ENCODE peak calls at places on chromosomes 4 and X, in seven cellular contexts. One of them, this sample, is unnamed.

GRCh38 chr4:80127870-80128419 is 54.9 kb upstream of the ANTXR2 start:
- DNase-seq in HL-60: no peak
- DNase-seq in HEK293T: no peak
- DNase-seq in effector CD4-positive, alpha-beta T cell: no peak
- DNase-seq in activated CD4-positive, alpha-beta T cell treated with anti-CD3 and anti-CD28 coated beads, Interleukin-2, amount 50 U/mL, for 4 hours: no peak
- DNase-seq in non-pigmented ciliary epithelial cell: no peak
- DNase-seq in NCI-H146: no peak
- DNase-seq in this sample: no peak

GRCh38 chr4:157983300-157983699 is 189.5 kb downstream of the GASK1B start:
- DNase-seq in effector CD4-positive, alpha-beta T cell: no peak
- DNase-seq in HL-60: no peak
- DNase-seq in HEK293T: no peak
- DNase-seq in NCI-H146: no peak
- DNase-seq in non-pigmented ciliary epithelial cell: no peak
- DNase-seq in activated CD4-positive, alpha-beta T cell treated with anti-CD3 and anti-CD28 coated beads, Interleukin-2, amount 50 U/mL, for 4 hours: no peak
- DNase-seq in this sample: no peak

GRCh38 chr4:38868055-38868965 is 704 bp downstream of the FAM114A1 start:
- DNase-seq in effector CD4-positive, alpha-beta T cell: no peak
- DNase-seq in HL-60: no peak
- DNase-seq in non-pigmented ciliary epithelial cell: no peak
- DNase-seq in HEK293T: no peak
- DNase-seq in activated CD4-positive, alpha-beta T cell treated with anti-CD3 and anti-CD28 coated beads, Interleukin-2, amount 50 U/mL, for 4 hours: no peak
- DNase-seq in NCI-H146: no peak
- DNase-seq in this sample: no peak

GRCh38 chr4:33837043-33837442 is 2407.3 kb downstream of the ARAP2 start:
- DNase-seq in activated CD4-positive, alpha-beta T cell treated with anti-CD3 and anti-CD28 coated beads, Interleukin-2, amount 50 U/mL, for 4 hours: no peak
- DNase-seq in HL-60: no peak
- DNase-seq in effector CD4-positive, alpha-beta T cell: no peak
- DNase-seq in HEK293T: no peak
- DNase-seq in NCI-H146: no peak
- DNase-seq in non-pigmented ciliary epithelial cell: peak; percentile 45
- DNase-seq in this sample: no peak

GRCh38 chr4:16082038-16082423 is 1.8 kb downstream of the PROM1 start:
- DNase-seq in non-pigmented ciliary epithelial cell: no peak
- DNase-seq in activated CD4-positive, alpha-beta T cell treated with anti-CD3 and anti-CD28 coated beads, Interleukin-2, amount 50 U/mL, for 4 hours: no peak
- DNase-seq in HL-60: no peak
- DNase-seq in effector CD4-positive, alpha-beta T cell: no peak
- DNase-seq in NCI-H146: no peak
- DNase-seq in HEK293T: no peak
- DNase-seq in this sample: no peak

GRCh38 chr4:25795566-25796454 is 67.0 kb downstream of the SEL1L3 start:
- DNase-seq in non-pigmented ciliary epithelial cell: peak; percentile 64
- DNase-seq in effector CD4-positive, alpha-beta T cell: no peak
- DNase-seq in HEK293T: no peak
- DNase-seq in activated CD4-positive, alpha-beta T cell treated with anti-CD3 and anti-CD28 coated beads, Interleukin-2, amount 50 U/mL, for 4 hours: no peak
- DNase-seq in NCI-H146: no peak
- DNase-seq in HL-60: no peak
- DNase-seq in this sample: no peak

GRCh38 chr4:104494822-104495559 is at the start of gene CXXC4:
- DNase-seq in effector CD4-positive, alpha-beta T cell: no peak
- DNase-seq in HEK293T: peak; percentile 65
- DNase-seq in non-pigmented ciliary epithelial cell: peak; percentile 14
- DNase-seq in HL-60: no peak
- DNase-seq in activated CD4-positive, alpha-beta T cell treated with anti-CD3 and anti-CD28 coated beads, Interleukin-2, amount 50 U/mL, for 4 hours: no peak
- DNase-seq in NCI-H146: peak; percentile 78
- DNase-seq in this sample: no peak

GRCh38 chrX:19893722-19894121 is 6.3 kb upstream of the SH3KBP1 start:
- DNase-seq in activated CD4-positive, alpha-beta T cell treated with anti-CD3 and anti-CD28 coated beads, Interleukin-2, amount 50 U/mL, for 4 hours: no peak
- DNase-seq in effector CD4-positive, alpha-beta T cell: no peak
- DNase-seq in non-pigmented ciliary epithelial cell: peak; percentile 54
- DNase-seq in NCI-H146: no peak
- DNase-seq in HL-60: no peak
- DNase-seq in HEK293T: no peak
- DNase-seq in this sample: no peak

GRCh38 chrX:40278340-40279090 is 180.8 kb upstream of the BCOR start:
- DNase-seq in NCI-H146: peak; percentile 43
- DNase-seq in HEK293T: no peak
- DNase-seq in effector CD4-positive, alpha-beta T cell: peak; percentile 57
- DNase-seq in activated CD4-positive, alpha-beta T cell treated with anti-CD3 and anti-CD28 coated beads, Interleukin-2, amount 50 U/mL, for 4 hours: peak; percentile 40
- DNase-seq in non-pigmented ciliary epithelial cell: no peak
- DNase-seq in HL-60: no peak
- DNase-seq in this sample: no peak

GRCh38 chr4:1714303-1715001 is 2.3 kb upstream of the SLBP start:
- DNase-seq in activated CD4-positive, alpha-beta T cell treated with anti-CD3 and anti-CD28 coated beads, Interleukin-2, amount 50 U/mL, for 4 hours: no peak
- DNase-seq in HEK293T: no peak
- DNase-seq in HL-60: no peak
- DNase-seq in effector CD4-positive, alpha-beta T cell: no peak
- DNase-seq in non-pigmented ciliary epithelial cell: no peak
- DNase-seq in NCI-H146: no peak
- DNase-seq in this sample: no peak

GRCh38 chr4:168656055-168656660 is 159.3 kb downstream of the PALLD start:
- DNase-seq in HEK293T: no peak
- DNase-seq in activated CD4-positive, alpha-beta T cell treated with anti-CD3 and anti-CD28 coated beads, Interleukin-2, amount 50 U/mL, for 4 hours: no peak
- DNase-seq in non-pigmented ciliary epithelial cell: no peak
- DNase-seq in HL-60: no peak
- DNase-seq in effector CD4-positive, alpha-beta T cell: no peak
- DNase-seq in NCI-H146: no peak
- DNase-seq in this sample: no peak

GRCh38 chr4:148271166-148271565 is 171.0 kb downstream of the NR3C2 start:
- DNase-seq in non-pigmented ciliary epithelial cell: no peak
- DNase-seq in effector CD4-positive, alpha-beta T cell: no peak
- DNase-seq in NCI-H146: no peak
- DNase-seq in activated CD4-positive, alpha-beta T cell treated with anti-CD3 and anti-CD28 coated beads, Interleukin-2, amount 50 U/mL, for 4 hours: no peak
- DNase-seq in HL-60: no peak
- DNase-seq in HEK293T: no peak
- DNase-seq in this sample: no peak